ENCODE peak calls at places on chromosomes 2 and 18, in nine cellular contexts. U is uterus; T is lower lobe of right lung; S is HCT116; H is kidney; G is GM23338; J is heart left ventricle; N is GM23248; B is CD4-positive, alpha-beta T cell. F is an unnamed sample.

GRCh38 chr2:117359266-117359970 is 455.1 kb upstream of the DDX18 start:
- DNase-seq in U (no peak), T (no peak), S (no peak), H (no peak), G (peak; percentile 6), J (no peak), N (no peak), B (no peak), F (no peak)

GRCh38 chr2:230328155-230328458 is 1.1 kb downstream of the SP140L start:
- DNase-seq in U (no peak), T (no peak), S (no peak), H (no peak), G (no peak), J (no peak), N (no peak), B (no peak), F (no peak)

GRCh38 chr2:105808418-105809098 is 63.8 kb downstream of the NCK2 start:
- DNase-seq in U (no peak), T (no peak), S (no peak), H (no peak), G (no peak), J (no peak), N (no peak), B (no peak), F (no peak)

GRCh38 chr2:109433486-109433885 is 180.3 kb downstream of the SEPTIN10 start:
- DNase-seq in U (no peak), T (no peak), S (no peak), H (peak; percentile 29), G (no peak), J (no peak), N (no peak), B (no peak), F (no peak)

GRCh38 chr2:208306291-208306690 is 40.2 kb downstream of the PIKFYVE start:
- DNase-seq in U (no peak), T (no peak), S (no peak), H (no peak), G (no peak), J (no peak), N (peak; percentile 48), B (no peak), F (no peak)

GRCh38 chr2:11811036-11811654 is 64.7 kb downstream of the LPIN1 start:
- DNase-seq in U (no peak), T (no peak), S (no peak), H (no peak), G (no peak), J (peak; percentile 47), N (peak; percentile 59), B (no peak), F (no peak)

GRCh38 chr18:58785171-58785805 is 79.4 kb upstream of the ZNF532 start:
- DNase-seq in U (peak; percentile 43), T (no peak), S (peak; percentile 88), H (peak; percentile 85), G (no peak), J (no peak), N (peak; percentile 89), B (no peak), F (peak; percentile 97)

GRCh38 chr2:141911485-141912066 is 219.2 kb downstream of the LRP1B start:
- DNase-seq in U (no peak), T (no peak), S (peak; percentile 54), H (no peak), G (peak; percentile 89), J (no peak), N (no peak), B (no peak), F (no peak)

GRCh38 chr2:188291142-188291616 is 495 bp upstream of the GULP1 start:
- DNase-seq in U (no peak), T (peak; percentile 41), S (no peak), H (no peak), G (no peak), J (peak; percentile 23), N (peak; percentile 19), B (no peak), F (no peak)

DNA sequence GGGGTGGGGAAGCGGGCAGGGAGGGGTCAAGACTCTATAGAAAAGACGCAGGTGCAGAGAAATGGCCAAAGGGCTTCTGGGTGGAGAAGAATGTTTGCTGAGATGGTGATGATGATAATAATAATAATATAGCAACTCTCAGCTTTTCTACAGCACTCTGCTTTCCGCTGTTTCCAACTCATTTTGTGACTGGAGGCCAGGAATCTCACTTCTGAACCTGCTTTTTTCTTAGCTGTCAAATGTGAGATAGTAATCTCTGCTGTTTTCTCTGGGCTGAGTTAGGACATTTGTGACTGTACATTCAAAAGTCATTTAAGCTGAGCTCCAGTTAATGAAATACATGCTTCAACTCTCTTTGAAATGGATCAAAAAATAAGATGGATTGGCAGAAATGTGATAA is 58.4 kb downstream of the TNS1 start:
- DNase-seq in U (no peak), T (no peak), S (no peak), H (no peak), G (no peak), J (no peak), N (no peak), B (no peak), F (no peak)
- H3K27ac ChIP-seq in U (peak overlapping the region; percentile 92), T (peak overlapping the region; percentile 92), S (no peak overlapping the region), H (peak overlapping the region; percentile 93), G (no peak overlapping the region), J (peak overlapping the region; percentile 92), N (peak overlapping the region; percentile 14), B (no peak overlapping the region), F (no peak overlapping the region)

DNA sequence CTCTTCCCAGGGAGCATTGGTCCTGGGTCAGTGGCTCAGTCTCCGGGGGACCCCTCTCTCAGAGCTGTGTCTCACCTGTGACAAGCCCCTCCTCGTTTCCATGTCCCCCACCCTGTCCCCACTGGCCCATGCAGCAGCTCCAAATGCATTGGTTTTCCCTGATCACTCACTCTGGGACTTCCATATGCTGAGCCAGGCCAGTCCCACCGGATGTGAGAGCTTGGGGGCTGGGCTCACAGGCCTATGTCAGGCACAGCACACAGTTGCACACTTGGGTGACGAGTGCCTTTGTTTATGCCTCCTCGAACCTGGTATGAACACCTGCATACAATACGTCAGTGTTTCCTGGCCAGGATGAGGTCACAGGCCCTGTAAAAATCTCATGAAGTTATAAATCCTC is 232.5 kb downstream of the TFCP2L1 start:
- DNase-seq in U (no peak), T (no peak), S (no peak), H (no peak), G (no peak), J (no peak), N (no peak), B (no peak), F (peak; percentile 10)
- H3K27ac ChIP-seq in U (no peak overlapping the region), T (no peak overlapping the region), S (no peak overlapping the region), H (no peak overlapping the region), G (no peak overlapping the region), J (no peak overlapping the region), N (no peak overlapping the region), B (no peak overlapping the region), F (no peak overlapping the region)

DNA sequence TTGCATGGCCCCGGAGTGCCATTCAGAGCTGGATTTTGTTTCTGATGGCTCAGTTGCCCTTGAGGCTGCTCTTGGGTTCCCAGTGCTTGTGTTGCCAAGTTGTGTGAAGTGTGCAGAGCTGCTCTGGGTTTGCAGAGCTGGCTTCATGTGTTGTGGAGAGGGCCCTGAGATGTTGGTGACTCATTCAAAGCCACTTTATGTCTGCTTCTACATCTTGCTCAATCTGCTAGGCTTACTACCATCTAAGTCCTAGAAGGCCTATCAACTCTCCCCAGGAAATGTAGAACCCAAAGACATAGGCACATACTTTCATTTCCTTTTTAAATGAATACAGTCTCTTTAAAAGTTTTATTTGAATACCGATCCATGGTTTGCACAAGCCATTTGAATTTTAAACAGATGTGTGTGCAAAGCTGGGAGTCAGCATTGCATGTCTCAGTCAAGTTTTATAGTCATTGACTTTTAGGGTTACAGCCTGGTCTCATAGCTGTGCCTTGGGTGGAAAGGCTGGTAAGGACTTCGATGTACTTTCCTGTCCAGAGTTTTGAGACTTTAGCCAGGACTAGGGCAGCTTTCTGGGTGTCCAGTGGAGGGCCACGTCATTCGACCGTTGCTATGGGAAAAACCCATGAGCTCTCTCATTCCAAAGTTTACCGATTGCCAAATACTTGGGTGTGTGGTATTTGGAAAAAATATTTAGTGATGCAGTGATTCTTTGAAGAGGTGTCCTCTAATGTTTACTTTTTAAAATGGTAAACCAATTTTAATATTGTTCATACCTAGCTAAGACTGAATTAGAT is 105.0 kb downstream of the LTBP1 start:
- DNase-seq in U (no peak), T (no peak), S (no peak), H (no peak), G (no peak), J (no peak), N (peak; percentile 95), B (no peak), F (no peak)
- H3K27ac ChIP-seq in U (no peak overlapping the region), T (no peak overlapping the region), S (no peak overlapping the region), H (no peak overlapping the region), G (no peak overlapping the region), J (no peak overlapping the region), N (peak overlapping the region; percentile 96), B (no peak overlapping the region), F (no peak overlapping the region)

DNA sequence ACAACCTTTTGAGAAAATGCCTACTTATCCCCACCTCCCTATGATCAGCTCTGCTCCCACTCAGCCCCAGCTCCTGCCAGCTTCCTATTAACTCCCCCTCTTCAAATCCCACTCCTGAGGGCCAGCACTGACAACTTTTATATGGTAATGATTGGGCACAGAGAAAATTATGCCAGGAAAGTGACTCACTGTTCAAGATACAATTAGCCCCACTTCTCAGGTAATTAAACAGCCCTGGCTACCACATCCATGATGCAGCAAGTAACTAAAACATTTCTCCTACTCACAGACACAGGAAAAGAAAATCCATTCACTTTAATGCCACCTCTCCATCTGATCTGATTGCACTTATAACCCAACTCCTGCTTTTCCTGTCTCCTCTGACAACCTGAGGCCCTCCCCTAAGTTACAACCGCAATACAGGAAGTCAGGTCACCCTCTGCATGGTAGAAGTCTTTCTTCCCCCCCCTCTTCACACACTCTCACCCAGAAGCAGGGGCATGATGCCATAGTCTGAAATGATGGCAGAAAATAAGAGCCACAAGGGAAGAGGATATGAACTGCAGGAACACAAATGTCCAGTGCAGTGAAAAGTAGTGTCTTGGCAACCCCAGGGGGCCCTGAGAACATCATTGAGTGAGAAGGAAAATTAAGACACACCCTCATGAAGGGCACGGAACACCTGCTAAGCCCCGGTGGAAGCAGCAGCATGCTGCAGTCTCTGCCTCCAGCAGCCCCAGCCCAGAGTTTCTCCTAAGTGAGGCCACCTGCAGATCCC is 54.4 kb downstream of the STK39 start:
- DNase-seq in U (no peak), T (no peak), S (no peak), H (no peak), G (peak; percentile 39), J (no peak), N (no peak), B (peak; percentile 28), F (no peak)
- H3K27ac ChIP-seq in U (no peak overlapping the region), T (no peak overlapping the region), S (peak overlapping the region; percentile 99), H (no peak overlapping the region), G (no peak overlapping the region), J (peak overlapping the region; percentile 23), N (no peak overlapping the region), B (peak overlapping the region; percentile 4), F (peak overlapping the region; percentile 45)

F was measured in epithelial cell of prostate.